ENCODE peak calls at places on chromosomes 12 and 14, in nine cellular contexts. R is MM.1S, W is fibroblast of mammary gland, Y is pancreas, T is upper lobe of left lung, L is gastrocnemius medialis, N is coronary artery, G is thoracic aorta, Q is trophoblast cell. H is an unnamed sample.

GRCh38 chr12:93107943-93108342 is 178.8 kb upstream of the EEA1 start:
- DNase-seq in R (no peak), W (no peak), Y (no peak), T (no peak), L (no peak), N (no peak), G (no peak), Q (no peak), H (no peak)

GRCh38 chr12:26701604-26702215 is 131.3 kb downstream of the ITPR2 start:
- DNase-seq in R (peak), W (peak), Y (no peak), T (no peak), L (no peak), N (no peak), G (no peak), Q (peak), H (no peak)

GRCh38 chr12:88756153-88756552 is 175.9 kb upstream of the KITLG start:
- DNase-seq in R (no peak), W (no peak), Y (no peak), T (no peak), L (peak), N (no peak), G (no peak), Q (no peak), H (no peak)

GRCh38 chr12:95918194-95918993 is 24.0 kb downstream of the CCDC38 start:
- DNase-seq in R (peak), W (peak), Y (peak), T (peak), L (peak), N (no peak), G (no peak), Q (peak), H (peak)

GRCh38 chr12:48977290-48978281 is 536 bp upstream of the WNT1 start:
- DNase-seq in R (peak), W (peak), Y (no peak), T (peak), L (no peak), N (no peak), G (no peak), Q (peak), H (no peak)

GRCh38 chr12:68932123-68932700 is 759 bp downstream of the CPM start:
- DNase-seq in R (no peak), W (peak), Y (no peak), T (peak), L (no peak), N (no peak), G (no peak), Q (no peak), H (no peak)

GRCh38 chr12:14399871-14400270 is 34.4 kb downstream of the ATF7IP start:
- DNase-seq in R (no peak), W (peak), Y (no peak), T (no peak), L (no peak), N (no peak), G (no peak), Q (peak), H (no peak)

GRCh38 chr14:51862171-51862838 is 1.9 kb downstream of the GNG2 start:
- DNase-seq in R (peak), W (peak), Y (no peak), T (no peak), L (no peak), N (no peak), G (no peak), Q (no peak), H (no peak)

GRCh38 chr12:132501189-132501940 is 11.4 kb downstream of the FBRSL1 start:
- DNase-seq in R (no peak), W (no peak), Y (no peak), T (no peak), L (no peak), N (no peak), G (no peak), Q (no peak), H (no peak)

GRCh38 chr12:131684015-131684725 is 26.7 kb upstream of the SFSWAP start:
- DNase-seq in R (no peak), W (no peak), Y (no peak), T (no peak), L (no peak), N (no peak), G (no peak), Q (no peak), H (no peak)

GRCh38 chr14:39505812-39506211 is 73.6 kb upstream of the FBXO33 start:
- DNase-seq in R (no peak), W (no peak), Y (no peak), T (no peak), L (no peak), N (no peak), G (no peak), Q (no peak), H (no peak)

GRCh38 chr12:19298837-19299605 is 140.3 kb upstream of the AEBP2 start:
- DNase-seq in R (no peak), W (peak), Y (no peak), T (no peak), L (no peak), N (no peak), G (no peak), Q (peak), H (no peak)

GRCh38 chr12:26037615-26038180 is 79.2 kb downstream of the RASSF8 start:
- DNase-seq in R (no peak), W (no peak), Y (no peak), T (no peak), L (no peak), N (no peak), G (no peak), Q (no peak), H (no peak)

GRCh38 chr12:28440209-28440608 is 250.0 kb downstream of the CCDC91 start:
- DNase-seq in R (no peak), W (no peak), Y (no peak), T (no peak), L (no peak), N (no peak), G (no peak), Q (peak), H (no peak)

GRCh38 chr12:70049596-70050360 is 193.5 kb upstream of the CNOT2 start:
- DNase-seq in R (peak), W (no peak), Y (no peak), T (no peak), L (no peak), N (no peak), G (no peak), Q (peak), H (no peak)

GRCh38 chr12:11650697-11651281 is 1.3 kb downstream of the ETV6 start:
- DNase-seq in R (peak), W (peak), Y (no peak), T (peak), L (no peak), N (no peak), G (no peak), Q (peak), H (no peak)

GRCh38 chr12:51205350-51205749 is 12.5 kb downstream of the POU6F1 start:
- DNase-seq in R (no peak), W (no peak), Y (no peak), T (no peak), L (no peak), N (no peak), G (no peak), Q (no peak), H (no peak)

GRCh38 chr12:15797818-15798217 is 8.6 kb upstream of the EPS8 start:
- DNase-seq in R (no peak), W (no peak), Y (no peak), T (no peak), L (no peak), N (no peak), G (no peak), Q (no peak), H (no peak)

GRCh38 chr12:11650279-11650696 is 814 bp downstream of the ETV6 start:
- DNase-seq in R (no peak), W (no peak), Y (peak), T (peak), L (peak), N (no peak), G (no peak), Q (no peak), H (no peak)

GRCh38 chr14:32682219-32682618 is 256.5 kb upstream of the NPAS3 start:
- DNase-seq in R (no peak), W (no peak), Y (no peak), T (no peak), L (no peak), N (no peak), G (no peak), Q (no peak), H (no peak)

GRCh38 chr14:94775875-94776217 is 5.9 kb upstream of the GSC start:
- DNase-seq in R (no peak), W (peak), Y (no peak), T (no peak), L (no peak), N (no peak), G (no peak), Q (peak), H (no peak)

GRCh38 chr14:96776791-96777190 is 20.4 kb upstream of the VRK1 start:
- DNase-seq in R (no peak), W (no peak), Y (no peak), T (no peak), L (no peak), N (no peak), G (no peak), Q (no peak), H (no peak)

GRCh38 chr14:96772929-96773328 is 24.3 kb upstream of the VRK1 start:
- DNase-seq in R (no peak), W (no peak), Y (no peak), T (no peak), L (no peak), N (no peak), G (no peak), Q (no peak), H (no peak)
- H3K4me3 ChIP-seq in R (no peak), W (no peak), Y (no peak), T (no peak), L (no peak), N (no peak), G (no peak), Q (no peak), H (no peak)

GRCh38 chr12:119669744-119670472 is 2.0 kb downstream of the PRKAB1 start:
- DNase-seq in R (no peak), W (no peak), Y (peak), T (peak), L (no peak), N (no peak), G (no peak), Q (no peak), H (no peak)
- H3K4me3 ChIP-seq in R (no peak), W (no peak), Y (peak), T (peak), L (peak), N (peak), G (no peak), Q (no peak), H (no peak)

GRCh38 chr14:92457018-92457565 is 56.5 kb upstream of the RIN3 start:
- DNase-seq in R (no peak), W (no peak), Y (no peak), T (no peak), L (no peak), N (no peak), G (no peak), Q (peak), H (no peak)

GRCh38 chr14:92456215-92457017 is 57.2 kb upstream of the RIN3 start:
- DNase-seq in R (peak), W (peak), Y (no peak), T (peak), L (no peak), N (peak), G (no peak), Q (peak), H (no peak)

GRCh38 chr14:92452471-92452870 is 61.1 kb upstream of the RIN3 start:
- DNase-seq in R (no peak), W (no peak), Y (no peak), T (no peak), L (no peak), N (no peak), G (no peak), Q (no peak), H (no peak)

GRCh38 chr14:92453691-92454090 is 59.9 kb upstream of the RIN3 start:
- DNase-seq in R (no peak), W (no peak), Y (no peak), T (no peak), L (no peak), N (no peak), G (no peak), Q (no peak), H (no peak)

GRCh38 chr14:92455231-92455630 is 58.4 kb upstream of the RIN3 start:
- DNase-seq in R (no peak), W (no peak), Y (no peak), T (no peak), L (no peak), N (no peak), G (no peak), Q (no peak), H (no peak)
- H3K4me3 ChIP-seq in R (no peak), W (no peak), Y (no peak), T (no peak), L (no peak), N (no peak), G (no peak), Q (no peak), H (no peak)

GRCh38 chr14:36511981-36512584 is 7.9 kb downstream of the NKX2-1 start:
- DNase-seq in R (no peak), W (no peak), Y (no peak), T (no peak), L (no peak), N (no peak), G (no peak), Q (no peak), H (no peak)

GRCh38 chr14:36509056-36509917 is 10.7 kb downstream of the NKX2-1 start:
- DNase-seq in R (no peak), W (no peak), Y (no peak), T (no peak), L (no peak), N (no peak), G (no peak), Q (no peak), H (no peak)

GRCh38 chr14:36510874-36511273 is 9.2 kb downstream of the NKX2-1 start:
- DNase-seq in R (no peak), W (no peak), Y (no peak), T (no peak), L (no peak), N (no peak), G (no peak), Q (no peak), H (no peak)

GRCh38 chr14:36508418-36509051 is 11.5 kb downstream of the NKX2-1 start:
- DNase-seq in R (no peak), W (no peak), Y (no peak), T (peak), L (no peak), N (no peak), G (no peak), Q (no peak), H (no peak)

DNA sequence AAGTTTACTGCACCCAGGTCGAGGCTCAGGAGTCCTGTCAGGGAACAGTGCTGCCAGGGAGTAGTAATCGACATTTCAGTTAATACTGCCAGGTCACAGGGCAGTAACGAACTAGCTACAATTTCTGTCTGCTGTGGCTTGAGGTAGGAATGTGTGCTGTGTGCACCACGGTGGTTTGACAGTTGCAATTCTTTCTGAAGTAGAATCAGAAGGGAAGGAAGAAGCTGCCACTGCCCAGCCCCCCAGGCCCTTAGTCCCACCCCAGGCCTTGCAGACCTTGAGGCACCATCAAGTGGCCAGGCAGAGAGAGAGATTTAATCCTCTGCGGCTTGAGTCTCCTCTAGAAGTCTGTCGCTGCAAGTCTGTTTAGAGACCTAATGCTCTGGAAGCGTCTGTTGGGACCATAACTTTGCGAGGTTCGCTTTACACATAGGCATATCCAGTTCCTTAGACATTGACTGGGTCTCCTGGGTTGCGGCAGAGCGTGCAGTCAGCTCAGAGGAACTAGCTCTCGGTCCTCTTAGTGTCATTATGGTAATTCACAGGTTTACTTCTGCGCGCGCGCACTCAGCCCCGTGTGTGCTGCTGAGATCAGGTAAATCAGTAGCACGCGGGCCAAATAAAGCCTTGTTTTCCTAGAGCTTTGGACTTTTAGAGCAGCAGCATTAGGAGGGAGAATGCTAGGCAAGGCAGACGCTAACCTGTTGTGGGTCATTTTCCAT is 9.8 kb downstream of the NKX2-1 start:
- DNase-seq in R (no peak), W (no peak), Y (no peak), T (peak), L (no peak), N (no peak), G (no peak), Q (no peak), H (no peak)
- H3K4me3 ChIP-seq in R (no peak), W (no peak), Y (no peak), T (peak), L (no peak), N (no peak), G (no peak), Q (no peak), H (no peak)

H was measured in skeletal muscle cell.